ENCODE peak calls at places on chromosomes 3 and 15, in seven cellular contexts. One of them, this sample, is unnamed.

GRCh38 chr3:29693863-29694262 is 413.0 kb downstream of the RBMS3 start:
- DNase-seq in activated T-cell treated with anti-CD3 and anti-CD28 coated beads for 4 hours: no peak
- DNase-seq in neural crest cell: no peak
- DNase-seq in stimulated activated naive B cell treated with anti-CD40 and anti-IgM and Interleukin-4, amounts not matched to agents 10 μg/mL and 1 μg/mL and 100 μg/mL, for 72 hours: no peak
- DNase-seq in HT1080: peak; percentile 92
- DNase-seq in iris pigment epithelial cell: peak; percentile 98
- DNase-seq in HEK293T: no peak
- DNase-seq in this sample: no peak

GRCh38 chr15:43511012-43511885 is 6.2 kb upstream of the MAP1A start:
- DNase-seq in activated T-cell treated with anti-CD3 and anti-CD28 coated beads for 4 hours: no peak
- DNase-seq in neural crest cell: peak; percentile 16
- DNase-seq in stimulated activated naive B cell treated with anti-CD40 and anti-IgM and Interleukin-4, amounts not matched to agents 10 μg/mL and 1 μg/mL and 100 μg/mL, for 72 hours: no peak
- DNase-seq in HT1080: peak; percentile 45
- DNase-seq in iris pigment epithelial cell: peak; percentile 23
- DNase-seq in HEK293T: no peak
- DNase-seq in this sample: no peak

GRCh38 chr15:95615436-95615835 is 715.1 kb upstream of the NR2F2 start:
- DNase-seq in activated T-cell treated with anti-CD3 and anti-CD28 coated beads for 4 hours: no peak
- DNase-seq in neural crest cell: no peak
- DNase-seq in stimulated activated naive B cell treated with anti-CD40 and anti-IgM and Interleukin-4, amounts not matched to agents 10 μg/mL and 1 μg/mL and 100 μg/mL, for 72 hours: no peak
- DNase-seq in HT1080: no peak
- DNase-seq in iris pigment epithelial cell: no peak
- DNase-seq in HEK293T: no peak
- DNase-seq in this sample: no peak

GRCh38 chr3:177431525-177432255 is 234.4 kb upstream of the TBL1XR1 start:
- DNase-seq in activated T-cell treated with anti-CD3 and anti-CD28 coated beads for 4 hours: no peak
- DNase-seq in neural crest cell: no peak
- DNase-seq in stimulated activated naive B cell treated with anti-CD40 and anti-IgM and Interleukin-4, amounts not matched to agents 10 μg/mL and 1 μg/mL and 100 μg/mL, for 72 hours: no peak
- DNase-seq in HT1080: no peak
- DNase-seq in iris pigment epithelial cell: no peak
- DNase-seq in HEK293T: peak; percentile 23
- DNase-seq in this sample: no peak

GRCh38 chr3:111173906-111174305 is 102.3 kb downstream of the NECTIN3 start:
- DNase-seq in activated T-cell treated with anti-CD3 and anti-CD28 coated beads for 4 hours: no peak
- DNase-seq in neural crest cell: no peak
- DNase-seq in stimulated activated naive B cell treated with anti-CD40 and anti-IgM and Interleukin-4, amounts not matched to agents 10 μg/mL and 1 μg/mL and 100 μg/mL, for 72 hours: no peak
- DNase-seq in HT1080: no peak
- DNase-seq in iris pigment epithelial cell: no peak
- DNase-seq in HEK293T: no peak
- DNase-seq in this sample: no peak

GRCh38 chr15:52115598-52116427 is 3.2 kb upstream of the BCL2L10 start:
- DNase-seq in activated T-cell treated with anti-CD3 and anti-CD28 coated beads for 4 hours: no peak
- DNase-seq in neural crest cell: no peak
- DNase-seq in stimulated activated naive B cell treated with anti-CD40 and anti-IgM and Interleukin-4, amounts not matched to agents 10 μg/mL and 1 μg/mL and 100 μg/mL, for 72 hours: no peak
- DNase-seq in HT1080: no peak
- DNase-seq in iris pigment epithelial cell: no peak
- DNase-seq in HEK293T: no peak
- DNase-seq in this sample: no peak

GRCh38 chr3:43296565-43296964 is 10.2 kb downstream of the SNRK start:
- DNase-seq in activated T-cell treated with anti-CD3 and anti-CD28 coated beads for 4 hours: peak; percentile 52
- DNase-seq in neural crest cell: no peak
- DNase-seq in stimulated activated naive B cell treated with anti-CD40 and anti-IgM and Interleukin-4, amounts not matched to agents 10 μg/mL and 1 μg/mL and 100 μg/mL, for 72 hours: peak; percentile 18
- DNase-seq in HT1080: no peak
- DNase-seq in iris pigment epithelial cell: peak; percentile 60
- DNase-seq in HEK293T: no peak
- DNase-seq in this sample: peak; percentile 19

GRCh38 chr3:194577985-194578905 is 55.0 kb downstream of the TMEM44 start:
- DNase-seq in activated T-cell treated with anti-CD3 and anti-CD28 coated beads for 4 hours: peak; percentile 24
- DNase-seq in neural crest cell: no peak
- DNase-seq in stimulated activated naive B cell treated with anti-CD40 and anti-IgM and Interleukin-4, amounts not matched to agents 10 μg/mL and 1 μg/mL and 100 μg/mL, for 72 hours: no peak
- DNase-seq in HT1080: peak; percentile 96
- DNase-seq in iris pigment epithelial cell: peak; percentile 88
- DNase-seq in HEK293T: no peak
- DNase-seq in this sample: no peak

GRCh38 chr3:42632146-42632545 is 21.4 kb upstream of the ZBTB47 start:
- DNase-seq in activated T-cell treated with anti-CD3 and anti-CD28 coated beads for 4 hours: no peak
- DNase-seq in neural crest cell: no peak
- DNase-seq in stimulated activated naive B cell treated with anti-CD40 and anti-IgM and Interleukin-4, amounts not matched to agents 10 μg/mL and 1 μg/mL and 100 μg/mL, for 72 hours: no peak
- DNase-seq in HT1080: peak; percentile 68
- DNase-seq in iris pigment epithelial cell: peak; percentile 88
- DNase-seq in HEK293T: no peak
- DNase-seq in this sample: no peak

GRCh38 chr3:178948546-178948945 is 123.1 kb downstream of the ZMAT3 start:
- DNase-seq in activated T-cell treated with anti-CD3 and anti-CD28 coated beads for 4 hours: no peak
- DNase-seq in neural crest cell: no peak
- DNase-seq in stimulated activated naive B cell treated with anti-CD40 and anti-IgM and Interleukin-4, amounts not matched to agents 10 μg/mL and 1 μg/mL and 100 μg/mL, for 72 hours: no peak
- DNase-seq in HT1080: no peak
- DNase-seq in iris pigment epithelial cell: no peak
- DNase-seq in HEK293T: no peak
- DNase-seq in this sample: no peak

GRCh38 chr15:101103589-101103988 is 148.3 kb downstream of the CHSY1 start:
- DNase-seq in activated T-cell treated with anti-CD3 and anti-CD28 coated beads for 4 hours: no peak
- DNase-seq in neural crest cell: no peak
- DNase-seq in stimulated activated naive B cell treated with anti-CD40 and anti-IgM and Interleukin-4, amounts not matched to agents 10 μg/mL and 1 μg/mL and 100 μg/mL, for 72 hours: no peak
- DNase-seq in HT1080: no peak
- DNase-seq in iris pigment epithelial cell: no peak
- DNase-seq in HEK293T: no peak
- DNase-seq in this sample: no peak

This sample was measured in GM06990.